ENCODE peak calls at places on chromosomes 13 and 19, in eight cellular contexts. D, W, U, I, N, Q, J and E are unnamed samples.

GRCh38 chr19:45884682-45885555 is 1.0 kb downstream of the IRF2BP1 start:
- DNase-seq in D (peak; percentile 89), W (no peak), U (no peak), I (peak; percentile 32), N (no peak), Q (no peak), J (peak; percentile 22), E (no peak)

GRCh38 chr13:41019027-41019487 is at the start of gene ELF1:
- DNase-seq in D (no peak), W (peak; percentile 65), U (peak; percentile 52), I (no peak), N (peak; percentile 49), Q (peak; percentile 67), J (no peak), E (no peak)

GRCh38 chr13:29956771-29957170 is 106.4 kb upstream of the UBL3 start:
- DNase-seq in D (no peak), W (no peak), U (no peak), I (no peak), N (no peak), Q (no peak), J (no peak), E (no peak)

GRCh38 chr13:49498211-49498610 is 2.5 kb downstream of the PHF11 start:
- DNase-seq in D (no peak), W (no peak), U (no peak), I (no peak), N (no peak), Q (no peak), J (no peak), E (no peak)

GRCh38 chr13:83716121-83716520 is 166.2 kb downstream of the SLITRK1 start:
- DNase-seq in D (no peak), W (no peak), U (no peak), I (no peak), N (no peak), Q (no peak), J (no peak), E (no peak)

GRCh38 chr13:48304132-48304876 is 753 bp downstream of the RB1 start:
- DNase-seq in D (no peak), W (peak; percentile 61), U (peak; percentile 55), I (peak; percentile 59), N (peak; percentile 61), Q (peak; percentile 56), J (peak; percentile 47), E (no peak)

GRCh38 chr13:42728507-42729180 is 52.7 kb upstream of the FAM216B start:
- DNase-seq in D (no peak), W (peak; percentile 44), U (no peak), I (no peak), N (no peak), Q (no peak), J (no peak), E (no peak)

GRCh38 chr13:28185256-28185655 is 46.9 kb downstream of the PAN3 start:
- DNase-seq in D (no peak), W (no peak), U (no peak), I (no peak), N (no peak), Q (no peak), J (no peak), E (no peak)

GRCh38 chr19:16920816-16921529 is 32.2 kb downstream of the F2RL3 start:
- DNase-seq in D (no peak), W (peak; percentile 60), U (peak; percentile 88), I (no peak), N (no peak), Q (no peak), J (no peak), E (peak; percentile 92)

GRCh38 chr13:103039183-103039582 is 27.0 kb downstream of the SLC10A2 start:
- DNase-seq in D (no peak), W (no peak), U (no peak), I (no peak), N (no peak), Q (no peak), J (no peak), E (no peak)

GRCh38 chr19:5078179-5078578 is 109.3 kb downstream of the KDM4B start:
- DNase-seq in D (no peak), W (no peak), U (no peak), I (no peak), N (no peak), Q (no peak), J (no peak), E (no peak)

GRCh38 chr13:95741584-95742563 is 64.9 kb downstream of the DNAJC3 start:
- DNase-seq in D (peak; percentile 39), W (no peak), U (no peak), I (no peak), N (no peak), Q (no peak), J (no peak), E (no peak)

GRCh38 chr13:48162182-48162581 is 67.3 kb upstream of the MED4 start:
- DNase-seq in D (no peak), W (no peak), U (no peak), I (no peak), N (no peak), Q (no peak), J (no peak), E (no peak)

GRCh38 chr13:101127741-101128353 is 288.5 kb downstream of the NALCN start:
- DNase-seq in D (no peak), W (peak; percentile 62), U (peak; percentile 53), I (peak; percentile 73), N (no peak), Q (no peak), J (no peak), E (no peak)

GRCh38 chr19:23116802-23117571 is at the start of gene ZNF730:
- DNase-seq in D (peak; percentile 29), W (peak; percentile 82), U (peak; percentile 68), I (peak; percentile 99), N (no peak), Q (peak; percentile 84), J (peak; percentile 49), E (peak; percentile 39)

GRCh38 chr13:53150568-53150967 is 122.0 kb downstream of the OLFM4 start:
- DNase-seq in D (no peak), W (no peak), U (no peak), I (no peak), N (no peak), Q (no peak), J (no peak), E (no peak)

GRCh38 chr19:49801401-49801888 is 11.6 kb downstream of the FUZ start:
- DNase-seq in D (no peak), W (no peak), U (no peak), I (no peak), N (no peak), Q (no peak), J (no peak), E (peak; percentile 58)
- H3K4me3 ChIP-seq in D (no peak overlapping the region), W (no peak overlapping the region), U (peak overlapping the region; percentile 48), I (peak overlapping the region; percentile 37), N (no peak overlapping the region), Q (no peak overlapping the region), J (peak overlapping the region; percentile 35), E (no peak overlapping the region)

DNA sequence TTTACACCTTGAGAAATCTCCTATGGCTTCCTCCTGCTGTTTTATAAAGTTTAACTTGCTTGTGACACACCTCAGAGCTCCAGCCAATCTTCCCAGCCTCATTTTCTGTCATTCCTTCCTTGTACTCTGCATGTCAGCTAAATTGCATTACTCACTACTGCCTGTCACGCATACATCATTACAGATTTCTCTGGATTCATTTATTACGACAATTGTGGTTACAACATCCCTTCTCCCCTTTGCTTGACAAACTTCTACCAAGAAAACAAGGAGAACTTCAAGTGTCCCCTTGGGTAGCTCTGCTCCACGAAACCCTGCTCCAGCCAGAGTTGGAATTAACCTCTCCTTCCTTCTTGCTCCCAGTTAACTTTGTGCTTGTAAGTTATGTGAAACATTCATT is 22.0 kb upstream of the GPR18 start:
- DNase-seq in D (no peak), W (no peak), U (no peak), I (no peak), N (no peak), Q (no peak), J (no peak), E (no peak)
- H3K4me1 ChIP-seq in D (peaks cover 4% of the 10 kb centered on the region), W (no peaks in the 10 kb centered on the region), U (peaks cover 3% of the 10 kb centered on the region), I (peaks cover 24% of the 10 kb centered on the region), N (peaks cover 22% of the 10 kb centered on the region), Q (no peaks in the 10 kb centered on the region), J (peaks cover 9% of the 10 kb centered on the region), E (no peaks in the 10 kb centered on the region)

DNA sequence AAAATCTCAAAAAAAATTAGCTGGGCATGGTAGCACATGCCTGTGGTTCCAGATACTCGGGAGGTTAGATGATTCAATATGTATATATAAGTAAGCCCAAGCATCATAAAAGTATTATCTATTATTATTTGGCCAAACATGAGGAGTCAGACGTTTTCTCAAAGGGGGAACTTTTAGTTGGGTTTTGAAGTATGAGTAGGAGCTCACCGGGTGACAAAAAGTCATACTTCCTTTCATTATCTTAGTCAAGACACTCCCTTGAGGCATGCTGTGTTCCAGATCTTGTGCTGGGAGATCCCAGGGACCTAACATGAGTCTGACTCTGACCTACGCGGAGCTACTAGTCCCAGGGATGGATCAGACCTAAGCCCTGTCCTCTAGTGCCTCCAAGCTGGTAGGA is 8.2 kb upstream of the MYH14 start:
- DNase-seq in D (no peak), W (no peak), U (no peak), I (no peak), N (no peak), Q (no peak), J (no peak), E (no peak)
- H3K4me3 ChIP-seq in D (no peak overlapping the region), W (no peak overlapping the region), U (no peak overlapping the region), I (no peak overlapping the region), N (no peak overlapping the region), Q (no peak overlapping the region), J (no peak overlapping the region), E (no peak overlapping the region)

DNA sequence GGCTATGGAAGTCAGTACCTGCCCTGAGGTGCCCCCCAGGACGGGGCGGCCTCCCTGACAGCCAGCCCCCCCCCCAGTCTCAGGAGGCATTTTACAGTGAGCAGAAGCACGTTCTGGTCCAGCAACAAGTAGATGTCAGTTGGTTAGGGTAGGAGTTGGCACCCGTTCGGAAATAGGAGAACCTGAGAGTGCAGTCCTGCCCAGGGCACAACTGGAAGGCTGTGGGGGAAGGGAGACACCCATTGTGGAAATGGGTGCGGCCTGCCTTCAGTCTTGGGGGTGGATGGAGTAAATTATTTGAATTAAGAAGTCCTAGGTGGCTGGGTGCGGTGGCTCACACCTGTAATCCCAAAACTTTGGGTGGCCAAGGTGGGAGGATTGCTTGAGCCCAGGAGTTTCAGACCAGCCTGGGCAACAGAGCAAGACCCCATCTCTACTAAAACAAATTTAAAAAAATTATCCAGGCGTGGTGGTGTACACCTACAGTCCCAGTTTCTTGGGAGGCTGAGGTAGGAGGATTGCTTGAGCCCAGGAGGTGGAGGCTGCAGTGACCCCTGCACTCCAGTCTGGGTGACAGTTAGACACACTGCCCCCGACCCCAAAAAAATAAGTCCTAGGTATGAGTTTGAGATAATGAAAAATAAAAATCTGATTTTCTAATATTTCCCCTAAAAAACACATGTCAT is 1.2 kb downstream of the CIRBP start:
- DNase-seq in D (no peak), W (no peak), U (no peak), I (no peak), N (no peak), Q (no peak), J (no peak), E (no peak)
- H3K4me1 ChIP-seq in D (peaks cover 67% of the 10 kb centered on the region), W (peaks cover 46% of the 10 kb centered on the region), U (peaks cover 42% of the 10 kb centered on the region), I (peaks cover 59% of the 10 kb centered on the region), N (peaks cover 87% of the 10 kb centered on the region), Q (no peaks in the 10 kb centered on the region), J (peaks cover 79% of the 10 kb centered on the region), E (peaks cover 8% of the 10 kb centered on the region)